ENCODE peak calls at places on chromosomes 1 and 21, in five cellular contexts. P is stomach, M is transverse colon, A is GM12891, X is breast epithelium. O is an unnamed sample.

GRCh38 chr1:37246631-37247030 is 212.3 kb upstream of the GRIK3 start:
- DNase-seq in P (no peak), M (no peak), A (no peak), X (no peak), O (no peak)

GRCh38 chr1:168373869-168374268 is 93.2 kb downstream of the TBX19 start:
- DNase-seq in P (no peak), M (no peak), A (no peak), X (no peak), O (no peak)

GRCh38 chr1:67724928-67725560 is 40.0 kb downstream of the GADD45A start:
- DNase-seq in P (peak), M (no peak), A (no peak), X (peak), O (no peak)

GRCh38 chr1:182889997-182890396 is 50.9 kb downstream of the DHX9 start:
- DNase-seq in P (no peak), M (no peak), A (no peak), X (no peak), O (no peak)

GRCh38 chr1:16318544-16318943 is 33.7 kb downstream of the FBXO42 start:
- DNase-seq in P (no peak), M (peak), A (no peak), X (no peak), O (no peak)

GRCh38 chr1:239287296-239287695 is 99.1 kb upstream of the CHRM3 start:
- DNase-seq in P (no peak), M (no peak), A (no peak), X (no peak), O (no peak)

GRCh38 chr1:151458936-151459330 is 361 bp downstream of the POGZ start:
- DNase-seq in P (peak), M (peak), A (peak), X (peak), O (no peak)

GRCh38 chr1:43868741-43869067 is 64.9 kb upstream of the ARTN start:
- DNase-seq in P (no peak), M (no peak), A (no peak), X (no peak), O (no peak)

GRCh38 chr1:3367376-3367775 is 87.1 kb upstream of the ARHGEF16 start:
- DNase-seq in P (no peak), M (no peak), A (no peak), X (no peak), O (no peak)

GRCh38 chr1:245953876-245954660 is 553.0 kb downstream of the SMYD3 start:
- DNase-seq in P (no peak), M (no peak), A (no peak), X (no peak), O (no peak)

GRCh38 chr21:45971487-45972352 is 9.8 kb upstream of the COL6A1 start:
- DNase-seq in P (no peak), M (peak), A (no peak), X (no peak), O (no peak)

GRCh38 chr1:171655215-171656116 is 3.0 kb upstream of the MYOC start:
- DNase-seq in P (peak), M (peak), A (peak), X (no peak), O (peak)

GRCh38 chr21:23639726-23640125 is 1967.6 kb downstream of the MRPL39 start:
- DNase-seq in P (no peak), M (no peak), A (no peak), X (no peak), O (no peak)

GRCh38 chr1:221439008-221439733 is 302.7 kb downstream of the DUSP10 start:
- DNase-seq in P (no peak), M (no peak), A (peak), X (no peak), O (no peak)

GRCh38 chr1:211258310-211258755 is 833 bp upstream of the RCOR3 start:
- DNase-seq in P (peak), M (peak), A (peak), X (peak), O (peak)

GRCh38 chr21:46397993-46398392 is 60.7 kb upstream of the DIP2A start:
- DNase-seq in P (no peak), M (no peak), A (no peak), X (no peak), O (no peak)

GRCh38 chr1:81121324-81121723 is 679.4 kb upstream of the ADGRL2 start:
- DNase-seq in P (no peak), M (no peak), A (no peak), X (no peak), O (no peak)

GRCh38 chr1:228151526-228151925 is 1.8 kb downstream of the GJC2 start:
- DNase-seq in P (no peak), M (peak), A (peak), X (no peak), O (no peak)

GRCh38 chr1:40861227-40862003 is 748 bp downstream of the CITED4 start:
- DNase-seq in P (peak), M (peak), A (no peak), X (no peak), O (no peak)

GRCh38 chr1:9841460-9841859 is 17.7 kb upstream of the CLSTN1 start:
- DNase-seq in P (no peak), M (no peak), A (no peak), X (no peak), O (no peak)

DNA sequence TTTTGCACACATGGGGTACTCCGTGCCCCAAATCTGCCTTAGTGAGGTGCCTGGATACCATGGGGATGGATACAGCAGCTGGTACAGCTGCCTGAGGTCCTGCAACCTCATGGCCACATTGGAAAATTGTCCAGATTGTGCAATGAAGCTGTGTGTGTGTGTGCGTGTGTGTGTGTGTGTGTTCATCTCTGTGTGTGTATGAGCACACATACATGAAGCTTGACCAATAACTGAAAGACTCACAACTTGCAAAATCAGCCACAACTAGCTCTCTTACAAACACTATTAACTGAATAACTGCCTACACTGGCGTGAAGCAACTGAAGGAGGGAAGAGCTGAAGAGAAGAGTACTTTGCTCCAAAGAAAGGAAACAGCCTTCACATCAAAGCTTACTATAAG is 78.1 kb downstream of the ERG start:
- DNase-seq in P (no peak), M (no peak), A (no peak), X (no peak), O (no peak)
- TF ChIP-seq POLR2AphosphoS5 in P (no peak), M (no peak), A (no peak), X (no peak), O (no peak)

GRCh38 chr1:214282696-214283225 is 1.8 kb downstream of the SMYD2 start:
- DNase-seq in P (no peak), M (no peak), A (no peak), X (no peak), O (no peak)

GRCh38 chr1:214277704-214278635 is 3.0 kb upstream of the SMYD2 start:
- DNase-seq in P (no peak), M (no peak), A (no peak), X (no peak), O (no peak)

GRCh38 chr1:214281902-214282695 is 1.1 kb downstream of the SMYD2 start:
- DNase-seq in P (peak), M (peak), A (no peak), X (no peak), O (no peak)

GRCh38 chr1:214280386-214281029 is 451 bp upstream of the SMYD2 start:
- DNase-seq in P (peak), M (peak), A (no peak), X (no peak), O (peak)

GRCh38 chr1:214281030-214281901 is at the start of gene SMYD2:
- DNase-seq in P (peak), M (peak), A (peak), X (peak), O (peak)
- TF ChIP-seq POLR2A in P (no peak), M (peak), A (peak), X (no peak), O (peak)

GRCh38 chr1:55639051-55639450 is 423.9 kb upstream of the USP24 start:
- DNase-seq in P (no peak), M (no peak), A (no peak), X (no peak), O (no peak)
- TF ChIP-seq POLR2AphosphoS5 in P (no peak), M (no peak), A (no peak), X (no peak), O (no peak)

GRCh38 chr1:107692580-107693345 is 272.2 kb downstream of the VAV3 start:
- DNase-seq in P (no peak), M (no peak), A (no peak), X (no peak), O (no peak)

GRCh38 chr1:107698161-107698560 is 266.8 kb downstream of the VAV3 start:
- DNase-seq in P (no peak), M (no peak), A (no peak), X (no peak), O (no peak)

GRCh38 chr1:107691542-107691941 is 273.4 kb downstream of the VAV3 start:
- DNase-seq in P (no peak), M (no peak), A (no peak), X (no peak), O (no peak)

GRCh38 chr1:107690491-107690890 is 274.5 kb downstream of the VAV3 start:
- DNase-seq in P (no peak), M (no peak), A (no peak), X (no peak), O (no peak)

DNA sequence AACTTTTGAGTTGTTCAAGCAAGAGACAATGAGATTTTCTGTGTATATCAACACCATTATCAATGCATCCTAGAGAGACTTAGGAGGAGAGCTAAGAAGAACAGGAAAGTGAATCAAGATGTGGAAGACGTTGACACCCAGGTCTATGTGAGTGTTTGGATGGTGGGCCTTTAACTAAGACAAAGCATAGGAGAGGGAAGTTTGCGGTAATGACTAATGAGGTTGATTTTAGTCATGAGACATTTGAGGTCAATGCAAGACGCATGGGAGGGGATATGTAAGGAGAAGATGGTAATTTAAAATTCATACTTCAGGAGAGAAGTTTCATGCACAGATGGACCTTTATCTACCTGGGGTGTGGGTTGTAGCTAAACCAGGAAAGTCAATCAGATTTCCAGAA is 269.6 kb downstream of the VAV3 start:
- DNase-seq in P (no peak), M (no peak), A (no peak), X (no peak), O (no peak)
- TF ChIP-seq POLR2A in P (no peak), M (no peak), A (no peak), X (no peak), O (no peak)